ENCODE peak calls at places on chromosomes 5 and 9, in four cellular contexts. One of them, this sample, is unnamed.
A peak's percentile ranks its signal among the peaks of the same experiment; 100 is the strongest.

GRCh38 chr9:136088939-136089696 is 6.0 kb downstream of the NACC2 start:
- DNase-seq in K562: peak; percentile 17
- DNase-seq in GM12878: no peak
- DNase-seq in NT2/D1: no peak
- DNase-seq in this sample: no peak

GRCh38 chr5:89396262-89396975 is 513.4 kb upstream of the MEF2C start:
- DNase-seq in K562: no peak
- DNase-seq in GM12878: peak; percentile 57
- DNase-seq in NT2/D1: no peak
- DNase-seq in this sample: no peak

GRCh38 chr9:5112646-5113045 is 72.8 kb downstream of the INSL6 start:
- DNase-seq in K562: no peak
- DNase-seq in GM12878: no peak
- DNase-seq in NT2/D1: no peak
- DNase-seq in this sample: no peak

GRCh38 chr5:168327994-168328393 is 36.5 kb downstream of the WWC1 start:
- DNase-seq in K562: no peak
- DNase-seq in GM12878: no peak
- DNase-seq in NT2/D1: no peak
- DNase-seq in this sample: no peak

GRCh38 chr9:34405719-34406118 is 29.0 kb upstream of the MYORG start:
- DNase-seq in K562: no peak
- DNase-seq in GM12878: no peak
- DNase-seq in NT2/D1: no peak
- DNase-seq in this sample: no peak

GRCh38 chr9:38229123-38229829 is 160.2 kb upstream of the SHB start:
- DNase-seq in K562: no peak
- DNase-seq in GM12878: no peak
- DNase-seq in NT2/D1: no peak
- DNase-seq in this sample: no peak

GRCh38 chr5:141338538-141339306 is at the start of gene PCDHGA2:
- DNase-seq in K562: peak; percentile 57
- DNase-seq in GM12878: no peak
- DNase-seq in NT2/D1: peak; percentile 42
- DNase-seq in this sample: no peak

GRCh38 chr5:181164076-181164952 is 16.9 kb downstream of the OR2V2 start:
- DNase-seq in K562: no peak
- DNase-seq in GM12878: no peak
- DNase-seq in NT2/D1: no peak
- DNase-seq in this sample: no peak

GRCh38 chr5:8628521-8628920 is 759.6 kb downstream of the MTRR start:
- DNase-seq in K562: no peak
- DNase-seq in GM12878: no peak
- DNase-seq in NT2/D1: no peak
- DNase-seq in this sample: no peak

GRCh38 chr5:139058121-139058520 is 140.0 kb downstream of the SIL1 start:
- DNase-seq in K562: no peak
- DNase-seq in GM12878: no peak
- DNase-seq in NT2/D1: no peak
- DNase-seq in this sample: no peak

GRCh38 chr5:40733439-40733838 is 22.3 kb downstream of the TTC33 start:
- DNase-seq in K562: no peak
- DNase-seq in GM12878: no peak
- DNase-seq in NT2/D1: no peak
- DNase-seq in this sample: no peak

GRCh38 chr5:66994790-66995189 is 201.8 kb downstream of the CD180 start:
- DNase-seq in K562: no peak
- DNase-seq in GM12878: no peak
- DNase-seq in NT2/D1: no peak
- DNase-seq in this sample: no peak

GRCh38 chr9:123776856-123777560 is 152.9 kb downstream of the DENND1A start:
- DNase-seq in K562: no peak
- DNase-seq in GM12878: no peak
- DNase-seq in NT2/D1: no peak
- DNase-seq in this sample: no peak

GRCh38 chr5:132473019-132473531 is 17.5 kb downstream of the IRF1 start:
- DNase-seq in K562: no peak
- DNase-seq in GM12878: no peak
- DNase-seq in NT2/D1: no peak
- DNase-seq in this sample: no peak

GRCh38 chr5:130289132-130290088 is 385.1 kb downstream of the CHSY3 start:
- DNase-seq in K562: no peak
- DNase-seq in GM12878: no peak
- DNase-seq in NT2/D1: no peak
- DNase-seq in this sample: no peak

GRCh38 chr9:119955276-119955675 is 586.0 kb upstream of the BRINP1 start:
- DNase-seq in K562: no peak
- DNase-seq in GM12878: no peak
- DNase-seq in NT2/D1: no peak
- DNase-seq in this sample: no peak

GRCh38 chr9:136016221-136016881 is 55.2 kb upstream of the UBAC1 start:
- DNase-seq in K562: no peak
- DNase-seq in GM12878: no peak
- DNase-seq in NT2/D1: no peak
- DNase-seq in this sample: no peak

GRCh38 chr9:76962732-76963131 is 56.7 kb upstream of the FOXB2 start:
- DNase-seq in K562: no peak
- DNase-seq in GM12878: no peak
- DNase-seq in NT2/D1: no peak
- DNase-seq in this sample: no peak

DNA sequence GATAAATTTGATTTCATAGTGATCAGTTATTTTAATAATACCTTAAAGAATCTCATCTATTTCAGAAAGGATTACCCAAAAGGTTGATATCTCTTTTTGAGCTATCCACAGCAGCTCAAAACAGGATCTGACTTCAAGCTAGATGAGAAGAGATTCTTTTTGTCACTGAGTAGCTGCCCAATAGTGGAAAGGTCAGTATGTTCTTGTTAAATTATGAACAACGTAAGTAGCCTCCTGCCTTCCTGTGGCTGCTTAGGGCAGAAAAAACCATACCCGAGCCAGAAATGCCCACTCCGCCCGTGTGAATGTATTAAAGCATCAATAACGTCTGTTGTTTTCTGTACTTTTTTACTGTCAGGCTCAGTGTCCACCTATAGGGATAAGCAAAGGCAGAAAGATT is 51.3 kb upstream of the PRUNE2 start:
- DNase-seq in K562: no peak
- DNase-seq in GM12878: no peak
- DNase-seq in NT2/D1: no peak
- DNase-seq in this sample: no peak
- TF ChIP-seq ZNF274 in K562: no peak
- TF ChIP-seq ZNF274 in GM12878: no peak
- TF ChIP-seq ZNF274 in NT2/D1: no peak
- TF ChIP-seq ZNF274 in this sample: no peak

GRCh38 chr5:102579379-102579778 is 80.6 kb upstream of the SLCO6A1 start:
- DNase-seq in K562: no peak
- DNase-seq in GM12878: no peak
- DNase-seq in NT2/D1: no peak
- DNase-seq in this sample: no peak

GRCh38 chr5:102578362-102578761 is 79.6 kb upstream of the SLCO6A1 start:
- DNase-seq in K562: no peak
- DNase-seq in GM12878: no peak
- DNase-seq in NT2/D1: no peak
- DNase-seq in this sample: no peak

GRCh38 chr5:102582706-102583105 is 83.9 kb upstream of the SLCO6A1 start:
- DNase-seq in K562: no peak
- DNase-seq in GM12878: no peak
- DNase-seq in NT2/D1: no peak
- DNase-seq in this sample: no peak

GRCh38 chr5:102583663-102584062 is 84.9 kb upstream of the SLCO6A1 start:
- DNase-seq in K562: peak; percentile 9
- DNase-seq in GM12878: no peak
- DNase-seq in NT2/D1: no peak
- DNase-seq in this sample: peak; percentile 16

DNA sequence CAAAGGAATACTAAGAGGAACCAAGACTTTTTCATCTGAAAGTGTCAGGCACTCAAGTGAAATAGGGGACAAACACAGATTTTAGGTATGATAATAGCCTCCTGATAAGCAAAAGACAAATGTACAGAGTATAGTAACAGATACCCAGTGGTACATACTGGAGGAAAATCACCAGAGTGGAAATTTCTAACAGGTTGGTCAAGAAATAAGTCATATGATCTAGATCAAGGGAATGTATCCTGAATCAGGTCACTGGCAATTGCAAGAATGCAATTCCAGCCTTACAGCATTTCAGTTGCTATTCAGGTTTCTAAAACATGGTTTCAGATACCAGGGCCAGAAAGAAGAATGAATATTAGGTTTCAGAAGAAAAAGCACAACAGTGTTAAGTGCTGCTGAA is 82.2 kb upstream of the SLCO6A1 start:
- DNase-seq in K562: no peak
- DNase-seq in GM12878: no peak
- DNase-seq in NT2/D1: no peak
- DNase-seq in this sample: no peak
- TF ChIP-seq ZNF274 in K562: no peak
- TF ChIP-seq ZNF274 in GM12878: no peak
- TF ChIP-seq ZNF274 in NT2/D1: no peak
- TF ChIP-seq ZNF274 in this sample: no peak

DNA sequence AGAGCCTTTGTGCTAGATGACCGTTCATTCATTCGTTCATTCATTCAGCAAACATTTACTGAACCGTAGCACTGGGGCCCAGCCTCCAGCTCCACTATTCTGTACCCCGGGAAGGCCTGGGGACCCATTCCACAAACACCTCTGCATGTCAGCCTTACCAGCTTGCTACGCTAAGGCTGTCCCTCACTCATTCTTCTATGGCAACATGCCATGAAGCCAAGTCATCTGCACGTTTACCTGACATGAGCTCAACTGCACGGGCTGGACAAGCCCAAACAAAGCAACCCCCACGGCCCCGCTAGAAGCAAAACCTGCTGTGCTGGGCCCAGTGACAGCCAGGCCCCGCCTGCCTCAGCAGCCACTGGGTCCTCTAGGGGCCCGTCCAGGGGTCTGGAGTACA is 6.0 kb downstream of the CEL start:
- DNase-seq in K562: no peak
- DNase-seq in GM12878: no peak
- DNase-seq in NT2/D1: no peak
- DNase-seq in this sample: no peak
- TF ChIP-seq ZNF274 in K562: no peak
- TF ChIP-seq ZNF274 in GM12878: no peak
- TF ChIP-seq ZNF274 in NT2/D1: no peak
- TF ChIP-seq ZNF274 in this sample: no peak

DNA sequence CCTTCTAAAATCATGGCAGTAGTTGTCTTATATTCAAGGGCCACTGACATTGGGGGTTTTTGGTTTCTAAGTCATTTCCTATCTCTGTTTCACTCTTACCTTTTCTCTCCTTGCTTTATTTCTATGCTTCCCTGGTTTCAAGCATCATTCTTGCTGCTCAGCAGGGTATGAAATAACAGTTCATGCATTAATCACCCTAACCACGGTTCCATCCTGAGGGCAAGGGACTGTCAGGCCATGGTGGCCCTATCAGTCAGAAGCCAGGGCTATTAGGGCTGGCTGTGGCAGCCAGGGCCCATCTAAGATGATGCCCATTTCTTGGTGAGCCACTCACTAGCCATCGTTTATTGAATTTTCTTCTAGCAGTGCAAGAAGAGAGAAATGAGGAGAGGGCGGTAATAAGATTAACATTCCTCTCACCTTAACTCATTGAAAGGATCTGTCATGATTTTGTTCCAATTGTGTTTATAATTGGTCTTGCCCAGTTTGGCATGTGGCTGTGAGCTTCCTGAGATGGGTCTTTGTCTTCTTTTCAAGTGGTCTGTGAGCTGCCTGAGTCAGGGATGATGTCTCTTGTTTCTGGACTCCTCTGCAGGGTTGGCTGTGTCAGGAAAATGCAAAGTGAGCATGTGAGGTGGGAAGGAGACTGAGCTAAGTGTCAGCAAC is 45.2 kb downstream of the CYSTM1 start:
- DNase-seq in K562: no peak
- DNase-seq in GM12878: peak; percentile 54
- DNase-seq in NT2/D1: peak; percentile 36
- DNase-seq in this sample: no peak
- TF ChIP-seq ZNF274 in K562: no peak
- TF ChIP-seq ZNF274 in GM12878: no peak
- TF ChIP-seq ZNF274 in NT2/D1: no peak
- TF ChIP-seq ZNF274 in this sample: no peak